ENCODE peak calls at places on chromosomes 11 and 22, in four cellular contexts. X, L, I and N are unnamed samples.

GRCh38 chr11:67563354-67564114 is 20.1 kb upstream of the GSTP1 start:
- ATAC-seq in X (no peak), L (peak; percentile 46), I (no peak), N (peak; percentile 51)

GRCh38 chr22:50713571-50714056 is 24.4 kb upstream of the ACR start:
- ATAC-seq in X (peak; percentile 42), L (no peak), I (no peak), N (peak; percentile 67)

GRCh38 chr11:76266269-76266668 is 60.0 kb upstream of the WNT11 start:
- ATAC-seq in X (no peak), L (no peak), I (no peak), N (peak; percentile 73)

GRCh38 chr11:75314771-75315438 is 36.6 kb downstream of the ARRB1 start:
- ATAC-seq in X (no peak), L (no peak), I (no peak), N (no peak)

GRCh38 chr11:12123177-12123576 is 12.8 kb downstream of the MICAL2 start:
- ATAC-seq in X (no peak), L (no peak), I (no peak), N (no peak)

GRCh38 chr11:71145988-71146824 is 106.2 kb downstream of the SHANK2 start:
- ATAC-seq in X (peak; percentile 6), L (no peak), I (no peak), N (no peak)

GRCh38 chr11:26621147-26621546 is 49.1 kb upstream of the MUC15 start:
- ATAC-seq in X (no peak), L (no peak), I (peak; percentile 49), N (no peak)

GRCh38 chr22:28005513-28005912 is 86.5 kb upstream of the PITPNB start:
- ATAC-seq in X (no peak), L (no peak), I (no peak), N (no peak)

GRCh38 chr11:117459979-117460300 is 132.3 kb downstream of the CEP164 start:
- ATAC-seq in X (no peak), L (no peak), I (no peak), N (peak; percentile 40)

GRCh38 chr22:32964411-32965057 is 93.6 kb downstream of the SYN3 start:
- ATAC-seq in X (no peak), L (no peak), I (no peak), N (no peak)

GRCh38 chr22:38138961-38139360 is 28.5 kb upstream of the BAIAP2L2 start:
- ATAC-seq in X (no peak), L (no peak), I (no peak), N (no peak)

GRCh38 chr11:46554205-46555162 is 39.3 kb downstream of the AMBRA1 start:
- ATAC-seq in X (peak; percentile 78), L (peak; percentile 83), I (peak; percentile 21), N (peak; percentile 91)

GRCh38 chr22:23466351-23466750 is 113.7 kb downstream of the IGLL1 start:
- ATAC-seq in X (no peak), L (no peak), I (no peak), N (no peak)

DNA sequence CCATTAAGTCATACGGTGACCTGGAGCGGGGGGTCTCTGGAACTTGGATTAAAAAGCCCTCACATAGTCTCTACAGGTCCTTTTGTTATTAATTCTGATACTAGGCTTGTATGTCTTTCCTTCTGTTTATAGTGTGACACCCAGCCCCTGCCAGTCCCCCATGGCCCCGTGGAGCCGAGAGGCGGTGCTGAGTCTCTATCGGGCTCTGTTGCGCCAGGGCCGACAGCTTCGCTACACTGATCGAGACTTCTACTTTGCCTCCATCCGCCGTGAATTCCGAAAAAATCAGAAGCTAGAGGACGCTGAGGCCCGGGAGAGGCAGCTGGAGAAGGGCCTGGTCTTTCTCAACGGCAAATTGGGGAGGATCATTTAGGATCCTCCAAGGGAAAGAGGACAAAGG is 2.0 kb downstream of the MIEF1 start:
- ATAC-seq in X (no peak), L (no peak), I (no peak), N (no peak)
- H3K36me3 ChIP-seq in X (peaks cover 52% of the 10 kb centered on the region), L (peaks cover 13% of the 10 kb centered on the region), I (peaks cover 13% of the 10 kb centered on the region), N (peaks cover 52% of the 10 kb centered on the region)

DNA sequence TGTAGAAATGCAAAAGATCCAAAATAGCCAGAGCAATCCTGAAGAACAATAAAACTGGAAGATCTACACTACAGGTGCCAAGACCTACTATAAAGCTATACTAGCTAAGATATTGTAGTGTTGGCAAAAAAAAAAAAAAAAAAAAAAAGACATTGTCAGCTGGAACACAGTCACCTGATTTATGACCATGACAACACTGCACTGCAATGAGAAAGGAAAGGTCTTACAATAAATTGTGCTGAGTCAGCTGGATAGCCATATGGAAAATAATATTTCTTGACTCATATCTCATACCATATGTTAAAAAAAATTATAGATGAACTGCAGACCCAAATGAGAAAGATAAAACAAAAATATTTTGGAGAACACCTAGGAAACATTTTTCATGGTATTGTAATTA is 3.1 kb upstream of the PANX3 start:
- ATAC-seq in X (no peak), L (no peak), I (no peak), N (no peak)
- TF ChIP-seq EP300 in X (no peak), L (no peak), I (no peak), N (no peak)

GRCh38 chr22:30020511-30020910 is 59.8 kb upstream of the HORMAD2 start:
- ATAC-seq in X (no peak), L (no peak), I (no peak), N (no peak)
- H3K36me3 ChIP-seq in X (peaks cover 100% of the 10 kb centered on the region), L (peaks cover 21% of the 10 kb centered on the region), I (peaks cover 17% of the 10 kb centered on the region), N (peaks cover 100% of the 10 kb centered on the region)

GRCh38 chr11:69280994-69281393 is 13.0 kb upstream of the MYEOV start:
- ATAC-seq in X (peak; percentile 22), L (no peak), I (no peak), N (peak; percentile 37)
- TF ChIP-seq EP300 in X (no peak), L (no peak), I (no peak), N (no peak)

DNA sequence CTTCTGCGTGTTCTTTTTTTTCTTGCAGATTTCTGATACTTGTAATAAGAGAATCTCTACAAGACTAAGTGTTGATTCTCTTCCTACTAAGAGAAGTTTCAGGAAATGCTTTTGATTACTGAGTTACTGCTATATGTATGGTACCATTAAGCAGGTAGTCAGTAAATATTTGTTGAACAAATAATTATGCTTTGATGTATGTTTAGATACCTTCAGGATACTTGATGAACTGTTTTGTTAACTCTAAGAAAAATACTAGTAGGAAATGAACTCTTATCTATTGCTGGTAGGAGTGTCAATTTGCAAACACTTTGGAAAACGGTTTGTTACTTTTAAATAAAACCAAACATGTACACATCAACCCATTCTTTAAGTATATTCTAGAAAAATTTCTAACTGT is 90.6 kb downstream of the TMEM135 start:
- ATAC-seq in X (no peak), L (peak; percentile 80), I (no peak), N (no peak)
- H3K36me3 ChIP-seq in X (no peaks in the 10 kb centered on the region), L (no peaks in the 10 kb centered on the region), I (no peaks in the 10 kb centered on the region), N (no peaks in the 10 kb centered on the region)

GRCh38 chr11:47987781-47988180 is 7.4 kb downstream of the PTPRJ start:
- ATAC-seq in X (no peak), L (no peak), I (peak; percentile 56), N (no peak)

GRCh38 chr11:47987310-47987709 is 7.0 kb downstream of the PTPRJ start:
- ATAC-seq in X (no peak), L (no peak), I (peak; percentile 82), N (no peak)

GRCh38 chr11:47986219-47986618 is 5.9 kb downstream of the PTPRJ start:
- ATAC-seq in X (no peak), L (no peak), I (no peak), N (no peak)

GRCh38 chr11:47983464-47984397 is 3.4 kb downstream of the PTPRJ start:
- ATAC-seq in X (no peak), L (no peak), I (no peak), N (no peak)

GRCh38 chr11:47986742-47987141 is 6.4 kb downstream of the PTPRJ start:
- ATAC-seq in X (no peak), L (no peak), I (no peak), N (no peak)
- TF ChIP-seq EP300 in X (no peak), L (no peak), I (no peak), N (no peak)